ENCODE peak calls at places on chromosomes 6 and 20, in ten cellular contexts. D is left cardiac atrium, O is GM12892, F is mesothelial cell of epicardium, B is activated gamma-delta T cell treated with Interleukin-2 at 50 U/mL for 16 hours, E is T47D, S is SW480, Y is H54, W is mesendoderm, Z is hypothalamus. H is an unnamed sample.

GRCh38 chr6:109236140-109237081 is 141.1 kb downstream of the CEP57L1 start:
- DNase-seq in D (no peak), O (no peak), B (peak; percentile 17), F (no peak), W (peak; percentile 86), S (no peak), Y (no peak), Z (peak; percentile 3), E (peak; percentile 59), H (no peak)

GRCh38 chr6:169489642-169490408 is 212.0 kb downstream of the WDR27 start:
- DNase-seq in B (no peak), O (no peak), S (no peak), D (no peak), W (peak; percentile 10), Z (no peak), F (no peak), Y (no peak), E (no peak), H (no peak)

GRCh38 chr20:62685781-62686555 is 22.7 kb upstream of the NTSR1 start:
- DNase-seq in D (no peak), O (no peak), E (peak; percentile 70), W (peak; percentile 28), F (no peak), B (no peak), Y (no peak), S (peak; percentile 94), Z (peak; percentile 7), H (no peak)

GRCh38 chr6:143555071-143555492 is 43.6 kb upstream of the FUCA2 start:
- DNase-seq in O (no peak), W (no peak), E (peak; percentile 15), B (no peak), Z (no peak), D (no peak), S (no peak), F (no peak), Y (no peak), H (no peak)

GRCh38 chr6:136812174-136812573 is 10.2 kb upstream of the PEX7 start:
- DNase-seq in Z (no peak), S (no peak), F (no peak), D (no peak), B (no peak), O (no peak), Y (no peak), E (no peak), W (no peak), H (no peak)

GRCh38 chr6:141562181-141562800 is 570.4 kb upstream of the GJE1 start:
- DNase-seq in Y (peak; percentile 8), O (no peak), F (no peak), W (peak; percentile 91), E (peak; percentile 2), Z (peak; percentile 2), S (peak; percentile 4), B (peak; percentile 7), D (peak; percentile 56), H (peak; percentile 12)

GRCh38 chr6:75842191-75842590 is 93.2 kb downstream of the MYO6 start:
- DNase-seq in B (no peak), O (no peak), F (no peak), W (no peak), D (no peak), S (no peak), E (no peak), Z (no peak), Y (no peak), H (no peak)

GRCh38 chr20:25252226-25252625 is 4.3 kb downstream of the PYGB start:
- DNase-seq in Y (no peak), W (no peak), E (no peak), O (no peak), S (no peak), F (no peak), B (no peak), D (no peak), Z (no peak), H (no peak)

GRCh38 chr6:71544028-71544427 is 255.4 kb downstream of the OGFRL1 start:
- DNase-seq in B (no peak), O (no peak), Z (no peak), D (no peak), W (peak; percentile 84), S (no peak), E (peak; percentile 28), F (no peak), Y (no peak), H (peak; percentile 39)

GRCh38 chr6:83292900-83293843 is 100.0 kb downstream of the RWDD2A start:
- DNase-seq in F (no peak), Y (no peak), S (no peak), O (no peak), W (no peak), E (no peak), Z (no peak), D (no peak), B (no peak), H (no peak)

GRCh38 chr6:129312865-129313264 is 397.1 kb downstream of the ARHGAP18 start:
- DNase-seq in O (no peak), Y (peak; percentile 17), Z (no peak), W (peak; percentile 14), E (peak; percentile 7), F (no peak), B (no peak), D (no peak), S (no peak), H (peak; percentile 62)

GRCh38 chr6:105890521-105891244 is 195.5 kb upstream of the PRDM1 start:
- DNase-seq in E (no peak), D (no peak), Z (no peak), B (no peak), F (no peak), O (no peak), S (no peak), Y (no peak), W (no peak), H (peak; percentile 13)

GRCh38 chr6:41548841-41549642 is 2.9 kb downstream of the FOXP4 start:
- DNase-seq in E (no peak), F (no peak), B (no peak), Z (no peak), Y (no peak), S (no peak), D (no peak), W (peak; percentile 66), O (no peak), H (no peak)

GRCh38 chr6:129253731-129254130 is 370.8 kb downstream of the LAMA2 start:
- DNase-seq in E (peak; percentile 7), D (no peak), Y (no peak), B (no peak), W (no peak), Z (no peak), O (no peak), S (no peak), F (no peak), H (peak; percentile 34)

GRCh38 chr6:89239338-89239737 is 22.2 kb upstream of the GABRR1 start:
- DNase-seq in O (no peak), F (no peak), D (no peak), W (peak; percentile 38), Z (no peak), E (no peak), S (no peak), Y (peak; percentile 19), B (peak; percentile 35), H (no peak)

GRCh38 chr6:122339661-122340060 is 59.8 kb upstream of the HSF2 start:
- DNase-seq in F (no peak), O (no peak), E (no peak), B (no peak), Z (no peak), Y (no peak), W (no peak), S (no peak), D (no peak), H (no peak)

GRCh38 chr20:24448170-24448569 is 21.3 kb upstream of the SYNDIG1 start:
- DNase-seq in B (no peak), Y (no peak), W (no peak), Z (no peak), O (no peak), F (no peak), E (no peak), S (no peak), D (no peak), H (no peak)

GRCh38 chr6:129212081-129212480 is 329.1 kb downstream of the LAMA2 start:
- DNase-seq in B (no peak), E (no peak), W (no peak), O (no peak), Z (no peak), F (no peak), Y (no peak), S (no peak), D (no peak), H (no peak)

GRCh38 chr20:36542019-36542488 is 735 bp downstream of the MYL9 start:
- DNase-seq in S (no peak), D (peak; percentile 63), F (no peak), O (no peak), Y (peak; percentile 38), E (peak; percentile 71), Z (no peak), W (peak; percentile 83), B (no peak), H (no peak)

GRCh38 chr6:161418458-161418945 is 144.6 kb upstream of the AGPAT4 start:
- DNase-seq in Y (no peak), S (peak; percentile 49), W (peak; percentile 81), B (peak; percentile 16), E (peak; percentile 72), Z (no peak), D (no peak), F (no peak), O (no peak), H (peak; percentile 42)

GRCh38 chr6:134295953-134296553 is 21.9 kb downstream of the SGK1 start:
- DNase-seq in S (peak; percentile 47), W (peak; percentile 85), B (no peak), E (peak; percentile 27), O (no peak), Z (no peak), D (no peak), Y (peak; percentile 51), F (no peak), H (peak; percentile 86)

GRCh38 chr20:19572031-19572430 is 186.0 kb upstream of the RIN2 start:
- DNase-seq in B (no peak), E (no peak), O (no peak), D (no peak), S (no peak), W (no peak), Y (no peak), Z (no peak), F (no peak), H (no peak)

GRCh38 chr6:100415780-100416179 is 48.9 kb downstream of the SIM1 start:
- DNase-seq in Y (no peak), D (no peak), S (no peak), O (no peak), B (no peak), F (no peak), W (peak; percentile 41), E (no peak), Z (no peak), H (no peak)

GRCh38 chr6:170443151-170443662 is 109.9 kb downstream of the PSMB1 start:
- DNase-seq in B (no peak), Y (no peak), Z (no peak), E (peak; percentile 40), F (no peak), S (no peak), D (no peak), O (no peak), W (peak; percentile 63), H (no peak)

GRCh38 chr6:106974999-106975698 is 620 bp upstream of the CD24 start:
- DNase-seq in D (peak; percentile 26), W (peak; percentile 76), O (peak; percentile 27), E (peak; percentile 64), Z (no peak), F (peak; percentile 33), B (no peak), Y (no peak), S (peak; percentile 28), H (peak; percentile 80)

GRCh38 chr20:63083831-63084562 is 77.2 kb upstream of the BHLHE23 start:
- DNase-seq in W (no peak), F (no peak), Y (no peak), S (peak; percentile 77), E (peak; percentile 35), D (peak; percentile 14), Z (no peak), B (no peak), O (no peak), H (no peak)

GRCh38 chr20:38748863-38749153 is 548 bp downstream of the ACTR5 start:
- DNase-seq in O (no peak), B (peak; percentile 38), Y (no peak), E (no peak), Z (no peak), D (no peak), S (no peak), W (peak; percentile 77), F (no peak), H (no peak)

GRCh38 chr6:30097902-30098606 is 14.8 kb downstream of the TRIM31 start:
- DNase-seq in O (no peak), Y (no peak), D (no peak), Z (no peak), F (no peak), W (no peak), B (no peak), S (no peak), E (no peak), H (no peak)